ENCODE peak calls at places on chromosome 2, in eight cellular contexts. C is CD14-positive monocyte; U is activated T-cell treated with anti-CD3 and anti-CD28 coated beads, Interleukin-2, amount 50 U/mL, for 1 hour; N is MV-4-11; D is T47D; H is AG10803; O is 8988T; G is AML-193. R is an unnamed sample.

GRCh38 chr2:180322781-180323180 is 315.7 kb upstream of the CWC22 start:
- DNase-seq in U (no peak), G (no peak), N (no peak), D (no peak), O (no peak), H (no peak), C (no peak), R (no peak)

GRCh38 chr2:43023791-43024514 is 202.5 kb downstream of the ZFP36L2 start:
- DNase-seq in G (no peak), H (no peak), N (no peak), C (no peak), U (no peak), O (no peak), D (no peak), R (no peak)

GRCh38 chr2:164839914-164840457 is 1.6 kb downstream of the COBLL1 start:
- DNase-seq in G (no peak), U (no peak), O (no peak), C (no peak), N (no peak), D (no peak), H (peak; percentile 49), R (no peak)

GRCh38 chr2:241636983-241637232 is at the start of gene THAP4:
- DNase-seq in H (peak; percentile 82), G (no peak), N (no peak), U (no peak), C (no peak), O (no peak), D (peak; percentile 62), R (no peak)

GRCh38 chr2:42047488-42048317 is at the start of gene PKDCC:
- DNase-seq in O (peak; percentile 98), H (peak; percentile 85), U (peak; percentile 46), N (peak; percentile 18), C (no peak), D (peak; percentile 86), G (no peak), R (peak; percentile 72)

GRCh38 chr2:142880275-142880674 is 2.8 kb downstream of the KYNU start:
- DNase-seq in D (no peak), U (no peak), C (peak; percentile 55), O (no peak), N (peak; percentile 53), H (peak; percentile 58), G (no peak), R (peak; percentile 33)

GRCh38 chr2:68716948-68717661 is 17.5 kb upstream of the ARHGAP25 start:
- DNase-seq in D (no peak), O (no peak), N (no peak), C (no peak), H (no peak), U (no peak), G (no peak), R (no peak)

GRCh38 chr2:199147216-199147615 is 310.5 kb downstream of the SATB2 start:
- DNase-seq in C (no peak), U (no peak), G (no peak), D (no peak), O (no peak), H (peak; percentile 84), N (no peak), R (no peak)

GRCh38 chr2:147657086-147658000 is 187.5 kb upstream of the ACVR2A start:
- DNase-seq in G (no peak), H (no peak), O (no peak), N (no peak), C (no peak), U (no peak), D (no peak), R (no peak)

GRCh38 chr2:85653996-85654395 is 14.0 kb downstream of the SFTPB start:
- DNase-seq in D (no peak), O (no peak), H (no peak), C (no peak), U (no peak), N (peak; percentile 88), G (no peak), R (no peak)

GRCh38 chr2:29829841-29830240 is 91.5 kb downstream of the ALK start:
- DNase-seq in N (no peak), G (no peak), C (no peak), U (no peak), D (no peak), H (no peak), O (no peak), R (no peak)

GRCh38 chr2:7703523-7704144 is 786.4 kb downstream of the RNF144A start:
- DNase-seq in G (no peak), D (no peak), N (no peak), C (no peak), U (no peak), H (no peak), O (no peak), R (no peak)

GRCh38 chr2:73174941-73175662 is 27.3 kb upstream of the NOTO start:
- DNase-seq in G (no peak), C (no peak), N (no peak), U (no peak), O (no peak), H (no peak), D (no peak), R (no peak)

GRCh38 chr2:47569658-47570398 is 166.9 kb downstream of the MSH2 start:
- DNase-seq in U (no peak), O (peak; percentile 30), C (no peak), G (no peak), H (no peak), D (no peak), N (no peak), R (no peak)

GRCh38 chr2:203326355-203326754 is 1.8 kb upstream of the ABI2 start:
- DNase-seq in G (no peak), H (no peak), N (no peak), C (no peak), U (no peak), D (no peak), O (no peak), R (no peak)

GRCh38 chr2:171568085-171568484 is 45.8 kb downstream of the CYBRD1 start:
- DNase-seq in G (no peak), C (no peak), D (no peak), H (no peak), U (no peak), N (peak; percentile 54), O (no peak), R (peak; percentile 42)

GRCh38 chr2:127893494-127893893 is 7.7 kb upstream of the AMMECR1L start:
- DNase-seq in D (no peak), G (no peak), N (no peak), O (no peak), H (no peak), C (no peak), U (no peak), R (no peak)

GRCh38 chr2:241066893-241067341 is 35.2 kb downstream of the MTERF4 start:
- DNase-seq in H (no peak), G (no peak), O (peak; percentile 80), U (no peak), N (no peak), C (no peak), D (no peak), R (no peak)

GRCh38 chr2:128808462-128809255 is 490.0 kb upstream of the HS6ST1 start:
- DNase-seq in N (no peak), D (no peak), U (no peak), G (no peak), C (no peak), H (peak; percentile 4), O (no peak), R (no peak)

GRCh38 chr2:83196225-83196624 is 1262.9 kb downstream of the SUCLG1 start:
- DNase-seq in H (peak; percentile 30), C (no peak), U (no peak), G (peak; percentile 2), O (no peak), D (peak; percentile 14), N (peak; percentile 11), R (peak; percentile 69)

GRCh38 chr2:147098946-147099345 is 745.9 kb upstream of the ACVR2A start:
- DNase-seq in H (peak; percentile 21), D (no peak), U (no peak), N (no peak), C (no peak), G (no peak), O (no peak), R (no peak)

GRCh38 chr2:217835931-217836881 is 166.6 kb downstream of the TNS1 start:
- DNase-seq in H (peak; percentile 99), U (no peak), N (peak; percentile 68), G (no peak), O (no peak), D (no peak), C (no peak), R (no peak)

GRCh38 chr2:79984476-79984875 is 320.1 kb downstream of the LRRTM1 start:
- DNase-seq in C (no peak), N (no peak), O (no peak), H (no peak), U (no peak), D (no peak), G (no peak), R (no peak)

GRCh38 chr2:202632682-202633081 is 2.1 kb upstream of the FAM117B start:
- DNase-seq in H (no peak), O (no peak), U (no peak), D (no peak), G (no peak), C (no peak), N (no peak), R (peak; percentile 47)

GRCh38 chr2:10412380-10412779 is 35.7 kb downstream of the ODC1 start:
- DNase-seq in U (no peak), N (peak; percentile 11), H (peak; percentile 25), D (no peak), C (peak; percentile 67), O (no peak), G (no peak), R (peak; percentile 52)

GRCh38 chr2:176817061-176817565 is 395.5 kb upstream of the HNRNPA3 start:
- DNase-seq in U (peak; percentile 27), O (peak; percentile 32), N (no peak), H (no peak), G (no peak), D (peak; percentile 28), C (no peak), R (no peak)

GRCh38 chr2:154497019-154497418 is 201.5 kb upstream of the KCNJ3 start:
- DNase-seq in D (no peak), G (no peak), U (no peak), C (no peak), H (no peak), O (no peak), N (no peak), R (no peak)

GRCh38 chr2:26212011-26212410 is 32.4 kb downstream of the HADHA start:
- DNase-seq in U (no peak), G (no peak), O (no peak), C (no peak), D (no peak), N (no peak), H (no peak), R (no peak)

GRCh38 chr2:119175517-119175916 is 17.0 kb upstream of the C1QL2 start:
- DNase-seq in O (no peak), H (no peak), C (no peak), G (no peak), U (no peak), D (no peak), N (no peak), R (peak; percentile 87)

GRCh38 chr2:86274265-86274917 is 63.0 kb downstream of the REEP1 start:
- DNase-seq in N (peak; percentile 87), O (no peak), H (peak; percentile 24), U (no peak), D (no peak), G (no peak), C (no peak), R (peak; percentile 14)

GRCh38 chr2:112637289-112637660 is 8.5 kb upstream of the SLC20A1 start:
- DNase-seq in U (no peak), H (no peak), C (no peak), G (no peak), O (no peak), N (no peak), D (no peak), R (no peak)

GRCh38 chr2:152861349-152861942 is 143.0 kb downstream of the ARL6IP6 start:
- DNase-seq in C (no peak), N (peak; percentile 6), D (peak; percentile 2), G (peak; percentile 39), O (no peak), H (peak; percentile 14), U (no peak), R (peak; percentile 62)

GRCh38 chr2:143261986-143262784 is 133.0 kb downstream of the ARHGAP15 start:
- DNase-seq in N (peak; percentile 92), C (peak; percentile 85), U (peak; percentile 28), O (no peak), G (peak; percentile 80), D (no peak), H (no peak), R (no peak)

R was measured in OCI-M1.